ENCODE peak calls at places on chromosomes 2 and 18, in ten cellular contexts. H is stimulated activated CD4-positive, alpha-beta T cell treated with anti-CD3 and anti-CD28 coated beads, Interleukin-15, amount 100 ng/mL, for 24 hours; E is cardiac muscle cell; T is Panc1; D is D341Med; Y is HAP-1; G is AG08395; J is MM.1S; R is RPMI8226; Z is PC-9. I is an unnamed sample.
A peak's percentile ranks its signal among the peaks of the same experiment; 100 is the strongest.

GRCh38 chr2:9695916-9696315 is 65.1 kb upstream of the YWHAQ start:
- DNase-seq in G (no peak), Y (no peak), Z (no peak), J (no peak), H (no peak), D (no peak), R (no peak), T (no peak), E (no peak), I (no peak)

GRCh38 chr2:240570531-240571313 is 2.4 kb downstream of the RNPEPL1 start:
- DNase-seq in Z (no peak), J (no peak), T (no peak), R (no peak), H (no peak), D (no peak), G (no peak), Y (no peak), E (no peak), I (no peak)

GRCh38 chr2:224882291-224883171 is 159.7 kb downstream of the DOCK10 start:
- DNase-seq in H (no peak), G (peak; percentile 82), J (no peak), E (peak; percentile 72), Z (no peak), R (no peak), T (no peak), Y (no peak), D (no peak), I (no peak)

GRCh38 chr2:15191801-15192200 is 369.3 kb downstream of the NBAS start:
- DNase-seq in J (no peak), H (no peak), D (no peak), E (no peak), Z (peak; percentile 31), T (no peak), G (no peak), R (no peak), Y (no peak), I (no peak)

GRCh38 chr2:10355471-10356458 is 53.1 kb downstream of the HPCAL1 start:
- DNase-seq in R (no peak), D (no peak), J (no peak), H (no peak), T (no peak), Y (no peak), E (no peak), G (no peak), Z (no peak), I (peak; percentile 29)

GRCh38 chr2:124034265-124034664 is 9.2 kb downstream of the CNTNAP5 start:
- DNase-seq in R (no peak), E (no peak), G (no peak), D (no peak), Z (no peak), J (no peak), Y (no peak), T (no peak), H (no peak), I (no peak)

GRCh38 chr2:27262379-27263286 is at the start of gene SLC30A3:
- DNase-seq in D (peak; percentile 86), G (peak; percentile 81), Z (peak; percentile 51), J (peak; percentile 62), E (peak; percentile 38), T (no peak), H (peak; percentile 88), R (peak; percentile 76), Y (peak; percentile 76), I (peak; percentile 78)

GRCh38 chr18:77177009-77177408 is 44.4 kb upstream of the MBP start:
- DNase-seq in Z (no peak), R (no peak), D (no peak), H (no peak), T (peak; percentile 65), E (peak; percentile 16), Y (no peak), J (no peak), G (no peak), I (no peak)

GRCh38 chr18:79494936-79495335 is 99.2 kb downstream of the NFATC1 start:
- DNase-seq in H (no peak), D (no peak), J (no peak), T (no peak), R (no peak), Z (no peak), Y (no peak), G (no peak), E (no peak), I (no peak)

GRCh38 chr2:221969087-221969829 is 329.5 kb downstream of the PAX3 start:
- DNase-seq in H (peak; percentile 4), D (peak; percentile 50), R (peak; percentile 12), Z (peak; percentile 54), G (peak; percentile 62), J (peak; percentile 41), Y (peak; percentile 66), E (peak; percentile 50), T (peak; percentile 5), I (peak; percentile 25)

GRCh38 chr18:56995579-56996194 is 151.2 kb upstream of the BOD1L2 start:
- DNase-seq in J (no peak), G (no peak), R (no peak), H (no peak), D (no peak), Z (no peak), E (no peak), Y (no peak), T (no peak), I (no peak)

GRCh38 chr18:13246591-13246990 is 28.0 kb downstream of the LDLRAD4 start:
- DNase-seq in G (no peak), J (no peak), H (no peak), R (no peak), T (no peak), Z (no peak), E (no peak), D (peak; percentile 41), Y (no peak), I (no peak)

GRCh38 chr18:61335737-61336555 is 2.7 kb downstream of the CDH20 start:
- DNase-seq in Z (no peak), E (peak; percentile 30), G (no peak), J (no peak), H (no peak), T (no peak), D (no peak), Y (no peak), R (no peak), I (no peak)

GRCh38 chr2:68995911-68996310 is 17.1 kb upstream of the ANTXR1 start:
- DNase-seq in R (no peak), E (no peak), Z (no peak), Y (no peak), H (no peak), G (no peak), J (no peak), D (no peak), T (no peak), I (no peak)

GRCh38 chr2:162063281-162063680 is 10.7 kb downstream of the DPP4 start:
- DNase-seq in Y (no peak), G (no peak), T (no peak), Z (no peak), H (peak; percentile 24), J (no peak), D (no peak), E (no peak), R (no peak), I (no peak)

I was measured in nephron progenitor cell.